ENCODE peak calls at places on chromosomes 12 and 14, in five cellular contexts. B is non-pigmented ciliary epithelial cell, D is ureter, P is NCI-H146, F is endothelial cell. S is an unnamed sample.

GRCh38 chr14:98826618-98827017 is 445.4 kb downstream of the BCL11B start:
- DNase-seq in D (no peak), F (no peak), P (no peak), B (no peak), S (no peak)

GRCh38 chr14:98954347-98955000 is 317.5 kb downstream of the BCL11B start:
- DNase-seq in F (no peak), B (no peak), P (no peak), D (peak; percentile 15), S (no peak)

GRCh38 chr12:3207858-3208257 is 130.7 kb downstream of the TSPAN9 start:
- DNase-seq in F (no peak), D (no peak), P (peak; percentile 90), B (no peak), S (no peak)

GRCh38 chr12:120843472-120843871 is 60.7 kb downstream of the SPPL3 start:
- DNase-seq in D (no peak), P (no peak), B (no peak), F (no peak), S (no peak)

GRCh38 chr12:66837311-66837627 is 158.4 kb upstream of the GRIP1 start:
- DNase-seq in D (no peak), B (no peak), F (no peak), P (no peak), S (no peak)

GRCh38 chr12:82326905-82327503 is 31.2 kb downstream of the CCDC59 start:
- DNase-seq in D (no peak), P (peak; percentile 50), F (no peak), B (peak; percentile 9), S (no peak)

GRCh38 chr12:75724913-75725312 is 213.5 kb upstream of the KRR1 start:
- DNase-seq in F (no peak), B (peak; percentile 59), P (peak; percentile 50), D (no peak), S (no peak)

GRCh38 chr12:25977047-25977446 is 18.6 kb downstream of the RASSF8 start:
- DNase-seq in P (no peak), F (no peak), D (no peak), B (no peak), S (no peak)

GRCh38 chr12:76919388-76920181 is 40.8 kb upstream of the CSRP2 start:
- DNase-seq in P (peak; percentile 58), B (no peak), D (no peak), F (no peak), S (no peak)

GRCh38 chr12:125185740-125186470 is 120.7 kb downstream of the AACS start:
- DNase-seq in B (no peak), P (peak; percentile 76), D (peak; percentile 79), F (peak; percentile 80), S (peak; percentile 97)

GRCh38 chr12:64756371-64756770 is 2.8 kb downstream of the GNS start:
- DNase-seq in B (no peak), D (no peak), P (no peak), F (no peak), S (no peak)

GRCh38 chr12:70543444-70543843 is 93.8 kb downstream of the PTPRB start:
- DNase-seq in D (no peak), B (peak; percentile 94), P (no peak), F (no peak), S (no peak)

GRCh38 chr14:54567224-54567633 is 301 bp downstream of the SAMD4A start:
- DNase-seq in F (peak; percentile 46), B (no peak), P (no peak), D (peak; percentile 54), S (peak; percentile 76)

GRCh38 chr14:103703433-103704385 is 11.5 kb downstream of the XRCC3 start:
- DNase-seq in D (no peak), F (no peak), P (no peak), B (no peak), S (no peak)

GRCh38 chr12:7369274-7369729 is 65.4 kb downstream of the ACSM4 start:
- DNase-seq in P (peak; percentile 22), F (no peak), B (no peak), D (no peak), S (no peak)

GRCh38 chr14:24066490-24067132 is 4.8 kb upstream of the CPNE6 start:
- DNase-seq in F (no peak), B (no peak), P (no peak), D (no peak), S (no peak)

GRCh38 chr14:71286126-71286525 is 378.9 kb downstream of the PCNX1 start:
- DNase-seq in P (no peak), B (no peak), D (peak; percentile 45), F (no peak), S (no peak)

GRCh38 chr14:20679907-20680306 is 4.5 kb upstream of the RNASE4 start:
- DNase-seq in F (no peak), D (no peak), P (no peak), B (no peak), S (no peak)

GRCh38 chr12:52832960-52833905 is 878 bp downstream of the KRT79 start:
- DNase-seq in B (no peak), D (no peak), F (no peak), P (no peak), S (no peak)

GRCh38 chr12:85575115-85576096 is 260.8 kb downstream of the RASSF9 start:
- DNase-seq in F (peak; percentile 53), B (peak; percentile 48), D (no peak), P (peak; percentile 89), S (peak; percentile 60)

GRCh38 chr12:4084631-4085030 is 188.9 kb upstream of the CCND2 start:
- DNase-seq in D (no peak), B (no peak), F (no peak), P (no peak), S (no peak)

GRCh38 chr12:103928736-103929050 is 1.5 kb upstream of the HSP90B1 start:
- DNase-seq in F (no peak), B (no peak), P (no peak), D (no peak), S (no peak)

GRCh38 chr14:70685480-70686197 is 43.9 kb downstream of the TTC9 start:
- DNase-seq in F (no peak), B (no peak), P (no peak), D (no peak), S (no peak)

GRCh38 chr12:82873951-82874350 is 187.2 kb downstream of the TMTC2 start:
- DNase-seq in P (peak; percentile 54), B (no peak), D (no peak), F (no peak), S (no peak)

S was measured in ecto neural progenitor cell.